ENCODE peak calls at places on chromosomes 1 and 21, in five cellular contexts. Q is body of pancreas, Z is suprapubic skin, K is small intestine, P is uterus. F is an unnamed sample.

GRCh38 chr1:222582099-222582774 is 7.5 kb downstream of the TAF1A start:
- DNase-seq in Q (no peak), Z (no peak), K (no peak), P (no peak), F (no peak)

GRCh38 chr1:37477198-37477931 is 3.0 kb downstream of the ZC3H12A start:
- DNase-seq in P (no peak), K (peak; percentile 82), Z (peak; percentile 74), Q (peak; percentile 73), F (peak; percentile 62)

GRCh38 chr1:215140135-215140534 is 57.6 kb downstream of the KCNK2 start:
- DNase-seq in Q (no peak), K (no peak), P (no peak), Z (no peak), F (no peak)

GRCh38 chr1:14820320-14821085 is 222.0 kb downstream of the KAZN start:
- DNase-seq in K (no peak), P (no peak), Z (no peak), Q (no peak), F (no peak)

GRCh38 chr1:214513394-214513793 is 38.0 kb downstream of the PTPN14 start:
- DNase-seq in Z (no peak), P (no peak), Q (no peak), K (no peak), F (no peak)

GRCh38 chr1:163439506-163439905 is 117.8 kb downstream of the NUF2 start:
- DNase-seq in Q (no peak), K (no peak), P (no peak), Z (no peak), F (no peak)

GRCh38 chr21:45942011-45942546 is 39.5 kb upstream of the COL6A1 start:
- DNase-seq in Z (no peak), P (no peak), K (no peak), Q (no peak), F (no peak)

GRCh38 chr1:168507271-168507670 is 36.5 kb downstream of the XCL2 start:
- DNase-seq in K (no peak), P (no peak), Q (peak; percentile 41), Z (no peak), F (no peak)

GRCh38 chr21:26679299-26679698 is 106.2 kb upstream of the CYYR1 start:
- DNase-seq in K (no peak), Z (no peak), Q (no peak), P (no peak), F (no peak)

GRCh38 chr1:169271094-169271493 is 96.5 kb downstream of the NME7 start:
- DNase-seq in K (peak; percentile 33), Q (no peak), P (no peak), Z (no peak), F (no peak)

GRCh38 chr21:40730051-40730760 is 116.8 kb downstream of the DSCAM start:
- DNase-seq in Q (no peak), P (no peak), Z (no peak), K (no peak), F (no peak)

GRCh38 chr1:20584890-20585289 is 4.0 kb upstream of the CDA start:
- DNase-seq in Q (no peak), K (no peak), P (no peak), Z (no peak), F (no peak)

GRCh38 chr1:68917456-68917855 is 420.6 kb upstream of the DEPDC1 start:
- DNase-seq in P (no peak), K (no peak), Q (no peak), Z (no peak), F (no peak)

GRCh38 chr1:152191711-152192110 is 32.3 kb downstream of the HRNR start:
- DNase-seq in Z (no peak), P (no peak), Q (no peak), K (no peak), F (no peak)

GRCh38 chr1:112508242-112509004 is at the start of gene WNT2B:
- DNase-seq in K (peak; percentile 42), P (no peak), Z (no peak), Q (peak; percentile 36), F (peak; percentile 34)

GRCh38 chr1:241551759-241552638 is 19.8 kb downstream of the KMO start:
- DNase-seq in Q (no peak), Z (no peak), P (peak; percentile 16), K (no peak), F (peak; percentile 35)

GRCh38 chr1:1923681-1924000 is 4.6 kb upstream of the TMEM52 start:
- DNase-seq in Q (no peak), P (no peak), Z (no peak), K (peak; percentile 60), F (no peak)

GRCh38 chr1:241079018-241079417 is 278.0 kb downstream of the RGS7 start:
- DNase-seq in Q (no peak), Z (no peak), P (no peak), K (no peak), F (no peak)

GRCh38 chr1:163758977-163759670 is 437.4 kb downstream of the NUF2 start:
- DNase-seq in K (no peak), Z (no peak), Q (no peak), P (no peak), F (no peak)

GRCh38 chr1:25954371-25954938 is 43.4 kb downstream of the PAFAH2 start:
- DNase-seq in K (no peak), P (no peak), Z (no peak), Q (no peak), F (no peak)

GRCh38 chr1:66316464-66317155 is 217.3 kb upstream of the SGIP1 start:
- DNase-seq in P (peak; percentile 43), K (no peak), Z (no peak), Q (no peak), F (no peak)

GRCh38 chr1:22557341-22557950 is 5.8 kb upstream of the EPHA8 start:
- DNase-seq in Z (no peak), P (no peak), K (peak; percentile 85), Q (peak; percentile 28), F (no peak)

GRCh38 chr1:6483010-6483760 is 8.3 kb downstream of the PLEKHG5 start:
- DNase-seq in K (peak; percentile 79), Z (no peak), P (no peak), Q (no peak), F (no peak)

GRCh38 chr1:19421365-19421764 is 64.0 kb downstream of the CAPZB start:
- DNase-seq in P (no peak), Q (no peak), K (no peak), Z (no peak), F (no peak)
- H3K27ac ChIP-seq in P (no peak overlapping the region), Q (no peak overlapping the region), K (no peak overlapping the region), Z (no peak overlapping the region), F (no peak overlapping the region)

DNA sequence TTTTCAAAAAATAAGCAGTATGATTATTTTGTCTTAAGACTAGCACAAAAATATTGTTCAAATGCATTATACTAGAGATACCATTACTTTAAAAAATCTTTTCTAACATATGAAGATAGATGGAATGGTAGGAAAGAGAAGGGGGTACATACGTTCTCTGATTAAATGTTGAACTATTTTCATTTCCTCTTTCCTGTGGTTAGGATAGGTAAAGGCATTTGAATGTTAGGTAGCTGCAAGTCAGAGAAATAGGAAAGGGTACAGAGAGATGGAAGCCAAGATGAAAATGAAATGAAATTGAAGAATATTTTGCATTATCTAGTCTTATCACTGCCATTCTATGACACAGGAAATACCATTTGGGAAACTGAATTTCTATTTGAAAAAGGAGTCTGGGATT is 28.3 kb downstream of the TLCD4 start:
- DNase-seq in K (no peak), P (no peak), Q (no peak), Z (no peak), F (no peak)
- H3K27ac ChIP-seq in K (no peak overlapping the region), P (no peak overlapping the region), Q (no peak overlapping the region), Z (no peak overlapping the region), F (no peak overlapping the region)

DNA sequence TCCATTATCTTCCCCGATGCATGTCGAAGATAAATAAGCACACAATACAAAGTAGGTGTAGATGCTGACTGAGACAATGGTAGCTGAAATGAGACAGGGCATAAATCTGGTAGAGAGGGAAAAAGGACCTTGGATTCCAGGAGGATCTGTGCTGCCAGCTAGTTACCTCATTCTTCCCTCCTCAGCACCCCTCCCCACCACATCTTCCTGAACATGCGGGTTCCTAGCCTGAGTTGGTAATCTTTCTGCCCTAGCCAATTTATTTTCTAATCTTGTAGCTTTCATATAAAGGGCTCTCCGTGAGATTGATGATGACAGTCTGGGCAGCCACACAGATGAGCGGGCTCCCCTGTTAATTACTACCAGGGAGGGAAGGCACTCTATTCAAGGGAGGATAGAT is 20.2 kb downstream of the ARHGEF11 start:
- DNase-seq in Q (no peak), Z (no peak), P (peak; percentile 18), K (no peak), F (no peak)
- H3K27ac ChIP-seq in Q (no peak overlapping the region), Z (no peak overlapping the region), P (peak overlapping the region; percentile 47), K (no peak overlapping the region), F (no peak overlapping the region)

DNA sequence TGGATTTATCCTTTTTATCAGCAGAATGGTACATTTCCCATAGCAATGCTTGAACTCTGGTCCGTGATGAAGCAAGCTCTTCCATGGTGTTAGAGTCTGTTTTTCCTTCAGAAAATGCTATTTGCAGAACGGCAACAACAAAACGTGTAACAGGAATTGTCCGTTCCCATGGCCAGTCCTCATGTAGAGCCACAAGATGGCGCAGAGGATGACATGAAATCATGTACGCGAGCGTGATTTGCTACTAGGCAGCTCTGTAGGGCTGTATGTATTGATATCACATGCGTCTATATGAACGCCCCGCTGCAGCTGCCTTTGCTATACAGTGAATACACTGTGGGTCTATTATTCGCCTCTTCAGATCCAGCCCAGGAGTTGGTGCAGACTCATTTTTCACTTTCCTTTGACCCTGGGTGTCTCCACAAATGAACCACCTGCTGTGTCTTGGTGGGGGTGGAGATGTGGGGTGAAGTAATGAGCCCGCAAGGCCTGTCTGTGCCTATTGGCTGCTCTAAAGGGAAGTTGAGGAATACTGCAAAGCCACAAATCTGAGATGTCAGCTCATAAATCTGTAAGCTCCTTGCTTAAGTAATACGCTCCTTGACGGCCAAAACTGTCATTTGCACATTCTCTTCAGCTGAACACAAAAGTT is 361.5 kb downstream of the KIF26B start:
- DNase-seq in Z (no peak), Q (no peak), K (no peak), P (no peak), F (no peak)
- H3K27ac ChIP-seq in Z (no peak overlapping the region), Q (no peak overlapping the region), K (no peak overlapping the region), P (no peak overlapping the region), F (no peak overlapping the region)

GRCh38 chr1:150765229-150765976 is at the start of gene CTSS:
- DNase-seq in Z (no peak), K (peak; percentile 75), Q (no peak), P (no peak), F (no peak)
- H3K27ac ChIP-seq in Z (peak within 1 kb of the TSS; percentile 76), K (peak within 1 kb of the TSS; percentile 89), Q (peak within 1 kb of the TSS; percentile 66), P (peak within 1 kb of the TSS; percentile 40), F (no peak within 1 kb of the TSS)

GRCh38 chr1:39671433-39671792 is 494 bp downstream of the NT5C1A start:
- DNase-seq in K (no peak), Q (peak; percentile 53), Z (no peak), P (no peak), F (peak; percentile 64)
- H3K27ac ChIP-seq in K (no peak overlapping the region), Q (no peak overlapping the region), Z (no peak overlapping the region), P (no peak overlapping the region), F (peak overlapping the region; percentile 75)

DNA sequence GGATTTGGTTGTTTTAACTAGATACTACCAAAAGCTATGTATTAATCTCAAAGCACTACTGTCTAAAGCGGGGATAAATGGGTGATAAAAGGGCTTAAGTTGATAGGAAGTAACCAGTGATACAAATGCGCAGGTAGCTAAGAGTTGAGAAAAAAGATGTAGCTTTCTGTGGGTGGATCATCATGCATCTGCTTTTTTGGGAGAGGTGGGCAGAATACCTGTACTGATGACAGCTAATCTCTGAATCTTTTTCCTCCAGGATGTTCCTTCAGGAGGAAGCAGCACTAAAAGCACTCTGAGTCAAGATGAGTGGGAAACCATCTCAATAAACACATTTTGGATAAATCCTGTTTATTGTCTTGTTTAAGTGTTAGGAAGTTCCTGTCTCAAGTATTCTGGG is 1.2 kb downstream of the RPS27 start:
- DNase-seq in K (no peak), P (no peak), Q (no peak), Z (no peak), F (no peak)
- H3K27ac ChIP-seq in K (no peak overlapping the region), P (peak overlapping the region; percentile 94), Q (peak overlapping the region; percentile 95), Z (peak overlapping the region; percentile 97), F (no peak overlapping the region)